ENCODE peak calls at places on chromosomes 11 and 22, in five cellular contexts. A is AG09309, K is PC-9, J is activated T-cell treated with anti-CD3 and anti-CD28 coated beads for 1 hour, Z is mucosa of descending colon. Q is an unnamed sample.

GRCh38 chr22:45007247-45007945 is 2.4 kb downstream of the PHF21B start:
- DNase-seq in Z (no peak), A (no peak), K (no peak), J (no peak), Q (no peak)

GRCh38 chr11:31442086-31442485 is 67.3 kb downstream of the IMMP1L start:
- DNase-seq in Z (no peak), J (no peak), K (no peak), A (no peak), Q (no peak)

GRCh38 chr11:96620464-96621044 is 230.7 kb downstream of the JRKL start:
- DNase-seq in K (peak), J (no peak), Z (no peak), A (no peak), Q (no peak)

GRCh38 chr22:46055176-46055850 is 78.4 kb upstream of the WNT7B start:
- DNase-seq in J (no peak), Z (peak), A (no peak), K (no peak), Q (peak)

GRCh38 chr11:129445226-129445625 is 69.6 kb downstream of the BARX2 start:
- DNase-seq in Z (no peak), J (no peak), K (no peak), A (no peak), Q (no peak)

GRCh38 chr22:49719046-49719445 is 108.6 kb downstream of the BRD1 start:
- DNase-seq in Z (no peak), J (no peak), A (no peak), K (no peak), Q (peak)

GRCh38 chr11:11701070-11701469 is 79.3 kb upstream of the GALNT18 start:
- DNase-seq in J (no peak), Z (no peak), K (no peak), A (peak), Q (no peak)

GRCh38 chr11:67435031-67435726 is 2.3 kb downstream of the PTPRCAP start:
- DNase-seq in J (no peak), K (no peak), Z (no peak), A (no peak), Q (peak)

GRCh38 chr11:121255473-121256125 is 37.0 kb upstream of the SC5D start:
- DNase-seq in J (no peak), A (no peak), Z (no peak), K (no peak), Q (no peak)

GRCh38 chr11:76131585-76131984 is 74.7 kb downstream of the WNT11 start:
- DNase-seq in Z (no peak), K (no peak), J (no peak), A (no peak), Q (no peak)

GRCh38 chr22:31604137-31604705 is 57.8 kb downstream of the PISD start:
- DNase-seq in Z (no peak), A (no peak), K (no peak), J (no peak), Q (no peak)

GRCh38 chr11:2674681-2675131 is 25.1 kb downstream of the KCNQ1OT1 start:
- DNase-seq in K (no peak), A (no peak), J (no peak), Z (no peak), Q (no peak)

GRCh38 chr11:16454284-16454683 is 97.9 kb upstream of the SOX6 start:
- DNase-seq in J (no peak), Z (no peak), A (no peak), K (no peak), Q (no peak)

GRCh38 chr11:75524576-75525432 is 937 bp downstream of the GDPD5 start:
- DNase-seq in Z (peak), K (no peak), J (no peak), A (no peak), Q (peak)

GRCh38 chr11:2779981-2780849 is 80.4 kb upstream of the KCNQ1OT1 start:
- DNase-seq in K (no peak), Z (peak), A (no peak), J (no peak), Q (peak)

GRCh38 chr11:126862664-126863247 is 137.8 kb downstream of the KIRREL3 start:
- DNase-seq in Z (no peak), J (no peak), K (no peak), A (no peak), Q (no peak)

GRCh38 chr11:119422505-119423416 is at the start of gene THY1:
- DNase-seq in J (no peak), Z (no peak), K (no peak), A (no peak), Q (no peak)

Q was measured in activated effector memory CD4-positive, alpha-beta T cell treated with anti-CD3 and anti-CD28 coated beads, Interleukin-2, amount 50 U/mL, for 16 hours.